ENCODE peak calls at places on chromosomes 12 and 14, in nine cellular contexts. V is psoas muscle, S is hepatocyte, O is A549, U is dorsolateral prefrontal cortex, Q is endothelial cell of umbilical vein, X is AG04450, R is lower lobe of right lung, N is MM.1S. F is an unnamed sample.

GRCh38 chr14:61342486-61342885 is 21.1 kb downstream of the PRKCH start:
- DNase-seq in V (no peak), S (no peak), O (no peak), U (no peak), Q (peak), X (no peak), R (no peak), N (no peak), F (no peak)

GRCh38 chr14:39488600-39488999 is 56.4 kb upstream of the FBXO33 start:
- DNase-seq in V (no peak), S (peak), O (no peak), U (peak), Q (no peak), X (no peak), R (no peak), N (no peak), F (no peak)

GRCh38 chr14:91234791-91235114 is 9.8 kb downstream of the GPR68 start:
- DNase-seq in V (no peak), S (no peak), O (no peak), U (no peak), Q (no peak), X (no peak), R (no peak), N (no peak), F (no peak)

GRCh38 chr14:24366664-24367505 is 1.1 kb upstream of the NFATC4 start:
- DNase-seq in V (peak), S (peak), O (peak), U (no peak), Q (peak), X (peak), R (peak), N (peak), F (no peak)

GRCh38 chr12:125376422-125376821 is 311.2 kb downstream of the AACS start:
- DNase-seq in V (no peak), S (no peak), O (no peak), U (no peak), Q (no peak), X (no peak), R (no peak), N (no peak), F (no peak)

GRCh38 chr14:92613681-92614260 is 100.2 kb downstream of the RIN3 start:
- DNase-seq in V (no peak), S (no peak), O (no peak), U (no peak), Q (no peak), X (no peak), R (no peak), N (no peak), F (no peak)

GRCh38 chr12:50380761-50381325 is 15.6 kb downstream of the FAM186A start:
- DNase-seq in V (no peak), S (no peak), O (no peak), U (no peak), Q (no peak), X (no peak), R (no peak), N (no peak), F (no peak)

GRCh38 chr14:21965042-21965441 is 291.4 kb upstream of the OR4E1 start:
- DNase-seq in V (no peak), S (no peak), O (no peak), U (no peak), Q (no peak), X (no peak), R (no peak), N (no peak), F (no peak)

GRCh38 chr12:11722071-11722470 is 72.6 kb downstream of the ETV6 start:
- DNase-seq in V (no peak), S (no peak), O (no peak), U (no peak), Q (no peak), X (no peak), R (no peak), N (no peak), F (no peak)

GRCh38 chr14:82636426-82636825 is 1102.8 kb upstream of the SEL1L start:
- DNase-seq in V (no peak), S (no peak), O (no peak), U (no peak), Q (no peak), X (no peak), R (no peak), N (no peak), F (no peak)

GRCh38 chr14:31441273-31442110 is 15.8 kb downstream of the DTD2 start:
- DNase-seq in V (no peak), S (no peak), O (peak), U (no peak), Q (no peak), X (no peak), R (no peak), N (no peak), F (no peak)

GRCh38 chr12:76866146-76866545 is 12.7 kb downstream of the CSRP2 start:
- DNase-seq in V (no peak), S (no peak), O (no peak), U (no peak), Q (no peak), X (no peak), R (no peak), N (no peak), F (no peak)

GRCh38 chr12:121131941-121132341 is 735 bp upstream of the P2RX7 start:
- DNase-seq in V (no peak), S (no peak), O (no peak), U (no peak), Q (no peak), X (no peak), R (no peak), N (no peak), F (no peak)

GRCh38 chr14:60723218-60724079 is 702 bp downstream of the SIX4 start:
- DNase-seq in V (peak), S (peak), O (peak), U (peak), Q (peak), X (no peak), R (peak), N (peak), F (peak)

GRCh38 chr12:56034586-56035332 is 7.0 kb upstream of the RPS26 start:
- DNase-seq in V (no peak), S (no peak), O (no peak), U (no peak), Q (no peak), X (no peak), R (no peak), N (no peak), F (no peak)

GRCh38 chr12:68453278-68453677 is 121.1 kb upstream of the MDM1 start:
- DNase-seq in V (no peak), S (no peak), O (no peak), U (no peak), Q (no peak), X (no peak), R (no peak), N (no peak), F (no peak)

GRCh38 chr14:82778008-82778407 is 1244.4 kb upstream of the SEL1L start:
- DNase-seq in V (no peak), S (no peak), O (no peak), U (no peak), Q (no peak), X (no peak), R (no peak), N (no peak), F (no peak)

GRCh38 chr14:77000340-77001235 is 27.9 kb downstream of the IRF2BPL start:
- DNase-seq in V (peak), S (peak), O (no peak), U (peak), Q (peak), X (no peak), R (no peak), N (peak), F (no peak)

GRCh38 chr14:95289323-95290010 is 30.2 kb downstream of the CLMN start:
- DNase-seq in V (no peak), S (no peak), O (no peak), U (no peak), Q (no peak), X (no peak), R (no peak), N (no peak), F (no peak)

GRCh38 chr12:7058163-7058845 is 2.2 kb upstream of the C1S start:
- DNase-seq in V (no peak), S (no peak), O (no peak), U (no peak), Q (no peak), X (no peak), R (peak), N (no peak), F (no peak)

GRCh38 chr12:128818065-128819022 is 5.4 kb downstream of the SLC15A4 start:
- DNase-seq in V (no peak), S (peak), O (peak), U (no peak), Q (no peak), X (no peak), R (no peak), N (no peak), F (peak)

GRCh38 chr12:5262450-5262849 is 169.5 kb upstream of the NTF3 start:
- DNase-seq in V (no peak), S (no peak), O (no peak), U (no peak), Q (no peak), X (peak), R (no peak), N (no peak), F (no peak)

GRCh38 chr12:52598966-52599365 is 2.3 kb downstream of the KRT72 start:
- DNase-seq in V (no peak), S (no peak), O (no peak), U (no peak), Q (no peak), X (no peak), R (no peak), N (no peak), F (no peak)

GRCh38 chr12:119807380-119807779 is 69.7 kb downstream of the CIT start:
- DNase-seq in V (no peak), S (no peak), O (no peak), U (no peak), Q (no peak), X (no peak), R (no peak), N (no peak), F (no peak)

GRCh38 chr12:119804011-119804641 is 73.0 kb downstream of the CIT start:
- DNase-seq in V (peak), S (peak), O (peak), U (peak), Q (peak), X (no peak), R (peak), N (no peak), F (peak)

GRCh38 chr12:119808441-119808840 is 68.7 kb downstream of the CIT start:
- DNase-seq in V (no peak), S (no peak), O (no peak), U (no peak), Q (no peak), X (no peak), R (no peak), N (no peak), F (peak)

GRCh38 chr12:119803391-119803791 is 73.7 kb downstream of the CIT start:
- DNase-seq in V (no peak), S (peak), O (no peak), U (peak), Q (no peak), X (no peak), R (no peak), N (no peak), F (no peak)

GRCh38 chr12:119809023-119809422 is 68.1 kb downstream of the CIT start:
- DNase-seq in V (no peak), S (no peak), O (no peak), U (no peak), Q (peak), X (no peak), R (no peak), N (no peak), F (no peak)
- H3K27ac ChIP-seq in V (no peak), S (no peak), O (no peak), U (no peak), Q (no peak), X (no peak), R (no peak), N (no peak), F (no peak)

GRCh38 chr12:89769483-89769818 is 60.8 kb upstream of the ATP2B1 start:
- DNase-seq in V (no peak), S (no peak), O (no peak), U (no peak), Q (no peak), X (no peak), R (no peak), N (no peak), F (no peak)
- TF ChIP-seq CTCF in V (no peak), S (no peak), O (no peak), U (no peak), Q (no peak), X (peak), R (no peak), N (no peak), F (no peak)

GRCh38 chr14:54828031-54828430 is 74.6 kb downstream of the GCH1 start:
- DNase-seq in V (no peak), S (no peak), O (no peak), U (no peak), Q (no peak), X (no peak), R (no peak), N (no peak), F (no peak)
- H3K27ac ChIP-seq in V (no peak), S (no peak), O (no peak), U (no peak), Q (no peak), X (no peak), R (no peak), N (no peak), F (no peak)

GRCh38 chr12:13024151-13024946 is 19.8 kb upstream of the FAM234B start:
- DNase-seq in V (no peak), S (peak), O (peak), U (no peak), Q (peak), X (no peak), R (no peak), N (peak), F (no peak)
- TF ChIP-seq CTCF in V (no peak), S (peak), O (peak), U (no peak), Q (peak), X (peak), R (no peak), N (peak), F (no peak)

GRCh38 chr12:113270709-113271009 is 49.4 kb downstream of the TPCN1 start:
- DNase-seq in V (peak), S (no peak), O (no peak), U (peak), Q (no peak), X (no peak), R (no peak), N (no peak), F (no peak)
- H3K27ac ChIP-seq in V (peak), S (no peak), O (no peak), U (no peak), Q (no peak), X (no peak), R (no peak), N (no peak), F (peak)

GRCh38 chr14:71060795-71061455 is 153.7 kb downstream of the PCNX1 start:
- DNase-seq in V (no peak), S (no peak), O (no peak), U (no peak), Q (no peak), X (no peak), R (no peak), N (no peak), F (no peak)
- TF ChIP-seq CTCF in V (no peak), S (no peak), O (no peak), U (no peak), Q (no peak), X (no peak), R (no peak), N (no peak), F (no peak)

DNA sequence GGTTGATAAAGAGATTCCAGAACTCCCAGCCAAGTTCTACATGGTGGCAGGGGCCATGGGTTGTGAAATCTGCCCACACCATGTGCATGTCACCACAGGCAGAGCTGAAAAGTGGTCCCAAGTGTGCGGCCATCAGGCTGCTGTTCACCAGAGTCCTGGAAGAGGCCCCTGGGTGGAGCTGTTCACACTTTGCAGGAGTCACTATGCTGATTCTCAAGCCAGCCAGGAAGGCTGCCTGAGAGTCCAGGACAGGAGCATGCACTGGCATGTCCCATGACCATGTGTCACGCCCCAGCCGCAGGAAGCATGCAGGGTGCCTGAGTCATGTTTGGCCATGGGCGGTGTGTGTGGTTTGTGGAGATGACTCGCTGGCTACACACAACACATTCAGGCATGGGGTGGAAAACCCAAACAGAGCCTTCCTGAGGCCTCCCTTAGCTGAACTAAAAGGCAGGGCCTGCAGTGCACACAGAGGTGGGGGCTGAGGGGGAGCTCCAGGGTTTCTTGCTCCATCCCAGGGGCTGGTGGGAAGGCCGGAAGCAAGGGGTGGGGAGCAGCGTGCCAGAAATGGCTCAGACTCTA is 19.5 kb downstream of the ABCB9 start:
- DNase-seq in V (peak), S (peak), O (peak), U (peak), Q (peak), X (peak), R (peak), N (no peak), F (peak)
- H3K27ac ChIP-seq in V (peak), S (peak), O (peak), U (peak), Q (peak), X (peak), R (peak), N (no peak), F (peak)

GRCh38 chr14:104800600-104801283 is at the start of gene ZBTB42:
- DNase-seq in V (peak), S (peak), O (no peak), U (no peak), Q (peak), X (no peak), R (peak), N (peak), F (peak)

GRCh38 chr14:104798300-104799238 is 2.3 kb upstream of the ZBTB42 start:
- DNase-seq in V (no peak), S (no peak), O (no peak), U (no peak), Q (no peak), X (no peak), R (no peak), N (no peak), F (no peak)

GRCh38 chr14:104799239-104799599 is 1.7 kb upstream of the ZBTB42 start:
- DNase-seq in V (no peak), S (no peak), O (no peak), U (no peak), Q (no peak), X (no peak), R (no peak), N (no peak), F (no peak)

GRCh38 chr14:104801284-104802119 is 601 bp downstream of the ZBTB42 start:
- DNase-seq in V (no peak), S (peak), O (no peak), U (no peak), Q (no peak), X (no peak), R (peak), N (no peak), F (no peak)

DNA sequence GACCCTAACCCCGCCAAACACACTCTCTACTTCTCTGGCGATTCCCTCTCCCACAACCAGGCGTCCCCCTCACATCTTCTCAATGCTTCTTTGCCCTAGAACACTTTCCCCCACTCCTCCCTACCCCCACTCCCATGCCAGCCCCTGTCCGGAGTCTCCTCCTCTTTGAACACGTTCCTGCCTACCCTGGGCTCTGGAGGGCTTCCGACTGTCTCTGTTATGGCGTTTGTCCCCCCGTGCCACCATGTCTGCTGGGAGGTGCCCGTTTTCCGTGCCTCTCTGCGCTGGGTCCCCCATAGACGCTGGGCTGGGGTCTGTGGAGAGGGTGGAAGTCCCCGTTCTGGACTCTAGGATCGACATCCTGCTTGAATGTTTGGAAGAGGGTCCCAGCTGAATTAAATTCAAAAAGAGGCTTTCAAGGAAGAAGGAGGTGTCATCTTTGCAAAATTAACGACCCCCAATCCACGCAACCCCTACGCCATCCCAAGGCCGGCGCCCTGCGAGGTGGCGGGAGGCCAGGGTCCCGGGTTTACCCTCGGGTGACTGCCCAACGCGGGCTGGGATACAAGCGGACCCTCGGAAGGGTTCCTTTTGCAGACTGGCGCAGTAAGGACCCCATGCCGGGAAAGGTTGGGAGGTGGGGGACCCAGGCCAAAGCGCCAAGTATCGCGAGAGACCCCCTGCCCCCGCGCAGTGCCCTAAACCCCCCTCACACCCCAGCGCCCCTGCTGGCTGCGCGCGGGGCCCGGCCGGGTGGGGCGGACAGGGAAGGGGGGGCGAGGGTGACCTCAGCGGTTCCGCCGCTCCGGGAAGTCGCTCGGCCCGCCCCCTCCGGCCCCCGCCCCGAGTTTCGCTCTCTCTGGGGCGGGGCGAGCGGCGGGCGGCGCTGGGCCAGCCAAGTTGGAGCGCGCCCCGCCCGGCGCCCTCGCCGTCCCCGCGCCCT is 973 bp upstream of the ZBTB42 start:
- DNase-seq in V (peak), S (peak), O (no peak), U (no peak), Q (peak), X (peak), R (peak), N (peak), F (peak)
- TF ChIP-seq CTCF in V (peak), S (peak), O (peak), U (no peak), Q (peak), X (peak), R (peak), N (peak), F (peak)

GRCh38 chr12:123530683-123531082 is 2.8 kb downstream of the RILPL1 start:
- DNase-seq in V (no peak), S (no peak), O (no peak), U (no peak), Q (no peak), X (no peak), R (no peak), N (no peak), F (no peak)
- H3K27ac ChIP-seq in V (peak), S (no peak), O (no peak), U (peak), Q (no peak), X (no peak), R (no peak), N (no peak), F (no peak)

F was measured in RWPE1.